ENCODE peak calls at places on chromosomes 13 and 19, in seven cellular contexts. E is heart right ventricle, X is prostate gland, G is astrocyte of the spinal cord, H is upper lobe of left lung, N is lower leg skin, K is M059J. I is an unnamed sample.

GRCh38 chr19:45780146-45780447 is 2.2 kb downstream of the DMPK start:
- DNase-seq in X (no peak), K (no peak), G (no peak), H (no peak), E (no peak), N (no peak), I (no peak)

GRCh38 chr19:28864577-28865042 is 348.3 kb downstream of the UQCRFS1 start:
- DNase-seq in G (no peak), N (no peak), H (no peak), E (peak; percentile 61), X (peak; percentile 51), K (peak; percentile 4), I (no peak)

GRCh38 chr19:45763691-45764294 is 5.3 kb downstream of the SIX5 start:
- DNase-seq in G (no peak), N (no peak), E (peak; percentile 24), K (no peak), H (no peak), X (no peak), I (no peak)

GRCh38 chr19:41413947-41414346 is 13.2 kb downstream of the B3GNT8 start:
- DNase-seq in H (peak; percentile 74), K (no peak), E (no peak), X (no peak), G (no peak), N (no peak), I (no peak)

GRCh38 chr19:2611483-2612464 is 90.7 kb downstream of the GNG7 start:
- DNase-seq in E (no peak), G (no peak), K (peak; percentile 40), N (no peak), H (no peak), X (no peak), I (no peak)

GRCh38 chr13:93690139-93690538 is 463.5 kb downstream of the GPC6 start:
- DNase-seq in X (no peak), K (peak; percentile 5), G (peak; percentile 39), N (no peak), E (no peak), H (no peak), I (no peak)

GRCh38 chr13:31053098-31053497 is 108.6 kb downstream of the HSPH1 start:
- DNase-seq in H (no peak), G (no peak), E (peak; percentile 44), N (no peak), X (no peak), K (peak; percentile 96), I (no peak)

GRCh38 chr13:37645181-37645580 is 46.6 kb upstream of the POSTN start:
- DNase-seq in G (no peak), N (no peak), X (no peak), K (no peak), H (no peak), E (no peak), I (no peak)

GRCh38 chr19:29329460-29330134 is 116.6 kb upstream of the UQCRFS1 start:
- DNase-seq in K (peak; percentile 40), N (no peak), X (no peak), G (no peak), E (no peak), H (no peak), I (no peak)

GRCh38 chr13:38766799-38767198 is 79.9 kb downstream of the FREM2 start:
- DNase-seq in X (no peak), G (no peak), N (no peak), E (no peak), H (no peak), K (no peak), I (no peak)

GRCh38 chr13:47168086-47168485 is 271.2 kb upstream of the HTR2A start:
- DNase-seq in G (peak; percentile 81), X (no peak), H (no peak), N (no peak), E (no peak), K (no peak), I (no peak)

GRCh38 chr19:2034729-2035589 is 16.1 kb downstream of the MKNK2 start:
- DNase-seq in K (no peak), H (peak; percentile 85), E (peak; percentile 49), X (no peak), N (no peak), G (no peak), I (no peak)